ENCODE peak calls at places on chromosomes 12 and 14, in four cellular contexts. V is IMR-90, Z is HFFc6, L is fibroblast of lung. U is an unnamed sample.

GRCh38 chr14:102222009-102222575 is 82.4 kb downstream of the WDR20 start:
- DNase-seq in V (no peak), Z (no peak), L (no peak), U (no peak)

GRCh38 chr12:106954462-106955376 is 988 bp upstream of the TMEM263 start:
- DNase-seq in V (peak; percentile 29), Z (no peak), L (peak; percentile 8), U (peak; percentile 6)

GRCh38 chr12:28024231-28024995 is 51.9 kb upstream of the PTHLH start:
- DNase-seq in V (peak; percentile 92), Z (peak; percentile 95), L (peak; percentile 45), U (no peak)

GRCh38 chr14:72801381-72801812 is 92.5 kb downstream of the DPF3 start:
- DNase-seq in V (peak; percentile 99), Z (peak; percentile 91), L (peak; percentile 82), U (no peak)

GRCh38 chr12:6826734-6827436 is 1.3 kb upstream of the P3H3 start:
- DNase-seq in V (no peak), Z (no peak), L (no peak), U (no peak)

GRCh38 chr14:102058146-102058545 is 28.7 kb downstream of the HSP90AA1 start:
- DNase-seq in V (no peak), Z (no peak), L (no peak), U (no peak)

GRCh38 chr14:95993768-95994592 is 45.2 kb upstream of the C14orf132 start:
- DNase-seq in V (peak; percentile 53), Z (peak; percentile 45), L (peak; percentile 78), U (peak; percentile 25)

GRCh38 chr12:52742822-52743457 is 34.2 kb downstream of the KRT76 start:
- DNase-seq in V (no peak), Z (no peak), L (no peak), U (no peak)

GRCh38 chr12:124456133-124456651 is 111.2 kb downstream of the NCOR2 start:
- DNase-seq in V (no peak), Z (no peak), L (no peak), U (no peak)

GRCh38 chr12:102956738-102957338 is 636 bp upstream of the ASCL1 start:
- DNase-seq in V (no peak), Z (no peak), L (no peak), U (no peak)

GRCh38 chr12:38998887-38999482 is 93.6 kb upstream of the CPNE8 start:
- DNase-seq in V (no peak), Z (no peak), L (no peak), U (no peak)

GRCh38 chr14:72608391-72609204 is 285.3 kb downstream of the DPF3 start:
- DNase-seq in V (peak; percentile 97), Z (peak; percentile 96), L (peak; percentile 91), U (no peak)

GRCh38 chr12:51341259-51342007 is 5.0 kb downstream of the CELA1 start:
- DNase-seq in V (peak; percentile 64), Z (peak; percentile 52), L (peak; percentile 77), U (peak; percentile 69)

GRCh38 chr14:76320975-76321374 is 55.0 kb upstream of the ESRRB start:
- DNase-seq in V (no peak), Z (no peak), L (no peak), U (no peak)

GRCh38 chr14:40252817-40253447 is 820.7 kb upstream of the FBXO33 start:
- DNase-seq in V (no peak), Z (no peak), L (no peak), U (no peak)

GRCh38 chr12:6921539-6921938 is 6.2 kb upstream of the ATN1 start:
- DNase-seq in V (no peak), Z (no peak), L (no peak), U (no peak)

GRCh38 chr12:53991077-53991460 is 6.1 kb downstream of the HOXC10 start:
- DNase-seq in V (no peak), Z (no peak), L (no peak), U (no peak)

GRCh38 chr12:123856681-123857080 is 94.6 kb downstream of the DNAH10 start:
- DNase-seq in V (no peak), Z (no peak), L (no peak), U (no peak)

GRCh38 chr12:110107369-110108281 is 16.5 kb upstream of the IFT81 start:
- DNase-seq in V (peak; percentile 97), Z (peak; percentile 77), L (peak; percentile 93), U (no peak)

GRCh38 chr14:87522575-87522974 is 470.4 kb downstream of the GALC start:
- DNase-seq in V (no peak), Z (no peak), L (no peak), U (no peak)

GRCh38 chr12:57388425-57388824 is 42.4 kb downstream of the R3HDM2 start:
- DNase-seq in V (no peak), Z (no peak), L (no peak), U (no peak)
- TF ChIP-seq CTCF in V (no peak), Z (no peak), L (no peak), U (no peak)

GRCh38 chr12:43957732-43958131 is 121.9 kb downstream of the TMEM117 start:
- DNase-seq in V (peak; percentile 67), Z (peak; percentile 62), L (peak; percentile 65), U (peak; percentile 10)
- TF ChIP-seq CTCF in V (peak; percentile 68), Z (peak; percentile 78), L (peak; percentile 55), U (peak; percentile 70)

GRCh38 chr12:1593232-1594044 is 943 bp downstream of the FBXL14 start:
- DNase-seq in V (no peak), Z (peak; percentile 35), L (no peak), U (no peak)

GRCh38 chr12:1595690-1596347 is 1.4 kb upstream of the FBXL14 start:
- DNase-seq in V (peak; percentile 67), Z (peak; percentile 80), L (no peak), U (no peak)

GRCh38 chr12:1595026-1595561 is 713 bp upstream of the FBXL14 start:
- DNase-seq in V (no peak), Z (no peak), L (peak; percentile 44), U (no peak)

GRCh38 chr12:1594045-1594294 is 411 bp downstream of the FBXL14 start:
- DNase-seq in V (no peak), Z (peak; percentile 51), L (no peak), U (no peak)

GRCh38 chr12:1594295-1595025 is at the start of gene FBXL14:
- DNase-seq in V (peak; percentile 79), Z (peak; percentile 79), L (peak; percentile 87), U (peak; percentile 89)
- TF ChIP-seq CTCF in V (no peak), Z (no peak), L (no peak), U (no peak)

DNA sequence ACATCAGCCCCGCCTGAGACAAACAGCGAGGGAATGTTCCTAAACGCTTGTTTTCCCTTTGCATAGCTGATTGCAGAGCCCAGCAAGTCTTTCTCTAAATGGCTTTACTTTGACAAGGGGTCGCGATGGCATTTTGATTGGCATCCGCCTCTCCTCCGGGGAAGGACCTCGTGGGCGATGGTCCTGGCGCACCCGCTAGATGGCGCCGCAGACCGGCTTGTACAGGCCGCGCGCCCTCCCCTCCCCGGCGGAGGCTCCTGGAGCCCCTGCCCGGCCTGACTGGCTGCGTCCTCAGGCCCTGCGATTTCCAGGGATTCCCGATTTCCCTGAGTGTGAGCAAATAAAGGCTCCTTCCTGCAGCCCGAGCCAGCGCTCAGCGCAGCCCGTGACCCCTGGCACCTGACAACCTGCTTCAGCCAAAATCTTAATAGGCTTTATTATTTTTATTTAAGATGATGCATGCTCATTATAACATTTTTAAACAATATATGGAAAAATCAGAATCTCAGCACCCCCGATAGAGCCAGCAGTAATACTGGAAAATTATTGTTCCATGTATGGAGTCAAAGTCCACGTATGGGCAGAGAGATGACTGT is 468.3 kb downstream of the AACS start:
- DNase-seq in V (no peak), Z (no peak), L (no peak), U (peak; percentile 81)
- TF ChIP-seq CTCF in V (no peak), Z (peak; percentile 51), L (no peak), U (peak; percentile 91)

GRCh38 chr12:47079894-47080724 is at the start of gene AMIGO2:
- DNase-seq in V (peak; percentile 54), Z (peak; percentile 61), L (peak; percentile 61), U (peak; percentile 44)

GRCh38 chr12:47080725-47081502 is 1.2 kb upstream of the AMIGO2 start:
- DNase-seq in V (peak; percentile 50), Z (no peak), L (peak; percentile 38), U (no peak)

GRCh38 chr12:47078086-47078395 is 1.4 kb upstream of the PCED1B start:
- DNase-seq in V (no peak), Z (no peak), L (no peak), U (no peak)

GRCh38 chr12:47078733-47079364 is 572 bp upstream of the PCED1B start:
- DNase-seq in V (peak; percentile 37), Z (no peak), L (no peak), U (no peak)

GRCh38 chr12:47079365-47079893 is at the start of gene PCED1B:
- DNase-seq in V (peak; percentile 72), Z (peak; percentile 68), L (peak; percentile 71), U (peak; percentile 43)
- TF ChIP-seq CTCF in V (peak; percentile 57), Z (peak; percentile 47), L (peak; percentile 55), U (no peak)

GRCh38 chr14:71166434-71166833 is 259.2 kb downstream of the PCNX1 start:
- DNase-seq in V (peak; percentile 85), Z (peak; percentile 74), L (peak; percentile 70), U (no peak)
- TF ChIP-seq CTCF in V (peak; percentile 93), Z (peak; percentile 79), L (peak; percentile 86), U (peak; percentile 50)

GRCh38 chr12:57693659-57694458 is at the start of gene OS9:
- DNase-seq in V (peak; percentile 100), Z (peak; percentile 100), L (peak; percentile 100), U (peak; percentile 86)
- TF ChIP-seq CTCF in V (peak; percentile 90), Z (peak; percentile 81), L (peak; percentile 83), U (peak; percentile 73)

DNA sequence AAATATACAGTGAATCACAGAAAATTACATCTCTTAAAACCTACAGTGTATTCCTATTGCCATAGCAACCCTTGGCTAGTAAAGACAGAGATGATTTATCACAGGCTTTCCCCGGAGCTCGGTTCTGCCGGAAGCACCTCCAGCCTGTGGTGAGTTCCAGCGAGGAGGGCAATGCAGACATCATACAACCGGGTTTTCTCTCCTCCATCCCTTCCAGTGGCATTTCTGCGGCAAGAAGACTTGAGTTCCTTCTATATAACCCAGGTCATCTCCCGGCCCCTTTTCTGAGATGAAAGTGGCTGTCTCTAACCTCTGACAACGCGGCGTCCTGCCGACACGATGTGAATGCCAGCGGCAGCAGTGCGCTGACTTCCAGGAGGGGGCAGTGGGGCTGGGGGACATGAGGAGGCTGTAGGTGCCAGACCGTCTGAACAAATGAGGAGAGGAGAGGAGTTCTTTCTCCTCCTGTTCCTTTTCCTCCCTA is 68.5 kb upstream of the MAX start:
- DNase-seq in V (peak; percentile 81), Z (peak; percentile 77), L (peak; percentile 75), U (peak; percentile 50)
- TF ChIP-seq CTCF in V (peak; percentile 39), Z (peak; percentile 41), L (peak; percentile 52), U (peak; percentile 56)

U was measured in neural crest cell.